ENCODE peak calls at places on chromosomes 1 and 21, in five cellular contexts. One of them, this sample, is unnamed.

GRCh38 chr1:8472668-8473067 is 154.8 kb downstream of the SLC45A1 start:
- DNase-seq in left ventricle myocardium inferior: no peak
- DNase-seq in right atrium auricular region: no peak
- DNase-seq in pancreas: no peak
- DNase-seq in body of pancreas: no peak
- DNase-seq in this sample: no peak

GRCh38 chr21:25313891-25314646 is 293.2 kb downstream of the MRPL39 start:
- DNase-seq in body of pancreas: no peak
- DNase-seq in left ventricle myocardium inferior: no peak
- DNase-seq in right atrium auricular region: no peak
- DNase-seq in pancreas: no peak
- DNase-seq in this sample: no peak

GRCh38 chr1:198649598-198650338 is 10.9 kb downstream of the PTPRC start:
- DNase-seq in pancreas: no peak
- DNase-seq in left ventricle myocardium inferior: no peak
- DNase-seq in body of pancreas: no peak
- DNase-seq in right atrium auricular region: no peak
- DNase-seq in this sample: no peak

GRCh38 chr1:98839840-98840239 is 164.8 kb downstream of the PLPPR5 start:
- DNase-seq in pancreas: no peak
- DNase-seq in body of pancreas: no peak
- DNase-seq in left ventricle myocardium inferior: no peak
- DNase-seq in right atrium auricular region: no peak
- DNase-seq in this sample: no peak

GRCh38 chr21:26941436-26941835 is 25.5 kb downstream of the ADAMTS5 start:
- DNase-seq in left ventricle myocardium inferior: no peak
- DNase-seq in pancreas: no peak
- DNase-seq in body of pancreas: no peak
- DNase-seq in right atrium auricular region: no peak
- DNase-seq in this sample: no peak

GRCh38 chr1:91572044-91572443 is 71.4 kb downstream of the CDC7 start:
- DNase-seq in left ventricle myocardium inferior: no peak
- DNase-seq in body of pancreas: no peak
- DNase-seq in pancreas: no peak
- DNase-seq in right atrium auricular region: no peak
- DNase-seq in this sample: no peak

GRCh38 chr1:143698016-143698415 is 273.8 kb downstream of the FAM72C start:
- DNase-seq in pancreas: peak; percentile 54
- DNase-seq in body of pancreas: peak; percentile 48
- DNase-seq in left ventricle myocardium inferior: no peak
- DNase-seq in right atrium auricular region: no peak
- DNase-seq in this sample: no peak

GRCh38 chr1:155078496-155079209 is at the start of gene EFNA3:
- DNase-seq in right atrium auricular region: no peak
- DNase-seq in body of pancreas: peak; percentile 66
- DNase-seq in pancreas: peak; percentile 85
- DNase-seq in left ventricle myocardium inferior: peak; percentile 77
- DNase-seq in this sample: peak; percentile 87

GRCh38 chr1:3695326-3696217 is 43.3 kb downstream of the TP73 start:
- DNase-seq in left ventricle myocardium inferior: peak; percentile 36
- DNase-seq in body of pancreas: peak; percentile 63
- DNase-seq in pancreas: peak; percentile 85
- DNase-seq in right atrium auricular region: no peak
- DNase-seq in this sample: no peak

GRCh38 chr1:113283914-113284313 is 106.4 kb upstream of the MAGI3 start:
- DNase-seq in left ventricle myocardium inferior: no peak
- DNase-seq in body of pancreas: no peak
- DNase-seq in right atrium auricular region: no peak
- DNase-seq in pancreas: no peak
- DNase-seq in this sample: no peak

GRCh38 chr1:14887044-14887443 is 266.5 kb upstream of the TMEM51 start:
- DNase-seq in pancreas: no peak
- DNase-seq in body of pancreas: no peak
- DNase-seq in left ventricle myocardium inferior: no peak
- DNase-seq in right atrium auricular region: no peak
- DNase-seq in this sample: no peak

GRCh38 chr1:40897499-40897898 is 35.3 kb upstream of the CITED4 start:
- DNase-seq in left ventricle myocardium inferior: no peak
- DNase-seq in body of pancreas: no peak
- DNase-seq in right atrium auricular region: no peak
- DNase-seq in pancreas: no peak
- DNase-seq in this sample: no peak
- TF ChIP-seq CTCF in left ventricle myocardium inferior: no peak
- TF ChIP-seq CTCF in body of pancreas: no peak
- TF ChIP-seq CTCF in right atrium auricular region: no peak
- TF ChIP-seq CTCF in pancreas: no peak
- TF ChIP-seq CTCF in this sample: no peak

GRCh38 chr1:2494323-2494693 is 18.2 kb downstream of the PLCH2 start:
- DNase-seq in right atrium auricular region: no peak
- DNase-seq in left ventricle myocardium inferior: no peak
- DNase-seq in pancreas: no peak
- DNase-seq in body of pancreas: no peak
- DNase-seq in this sample: no peak

GRCh38 chr1:2493691-2494322 is 17.7 kb downstream of the PLCH2 start:
- DNase-seq in right atrium auricular region: no peak
- DNase-seq in pancreas: no peak
- DNase-seq in body of pancreas: no peak
- DNase-seq in left ventricle myocardium inferior: no peak
- DNase-seq in this sample: no peak

GRCh38 chr1:2495026-2495425 is 18.9 kb downstream of the PLCH2 start:
- DNase-seq in pancreas: no peak
- DNase-seq in right atrium auricular region: no peak
- DNase-seq in left ventricle myocardium inferior: no peak
- DNase-seq in body of pancreas: no peak
- DNase-seq in this sample: no peak

GRCh38 chr1:2492091-2492490 is 16.0 kb downstream of the PLCH2 start:
- DNase-seq in left ventricle myocardium inferior: no peak
- DNase-seq in pancreas: no peak
- DNase-seq in body of pancreas: no peak
- DNase-seq in right atrium auricular region: no peak
- DNase-seq in this sample: no peak

DNA sequence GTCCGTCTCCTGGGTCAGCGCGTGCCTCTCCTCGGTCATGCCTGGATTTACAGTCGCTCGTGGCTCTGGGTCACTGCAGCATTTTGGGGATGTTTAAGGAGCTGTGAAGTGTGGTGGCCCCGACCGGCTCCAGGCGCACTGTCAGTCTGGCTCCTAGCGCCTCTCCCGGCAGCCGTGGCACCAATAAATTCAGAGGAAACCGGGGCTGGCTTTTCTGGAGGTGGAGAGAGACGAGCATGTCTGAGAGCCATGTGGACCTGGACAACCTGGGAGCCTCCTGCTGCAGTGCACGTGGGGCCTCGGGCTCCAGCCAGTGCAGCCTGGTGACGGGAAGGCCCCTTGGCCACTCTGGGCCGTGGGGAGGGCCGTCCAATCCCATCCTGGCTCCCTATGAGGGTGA is 17.1 kb downstream of the PLCH2 start:
- DNase-seq in left ventricle myocardium inferior: no peak
- DNase-seq in pancreas: no peak
- DNase-seq in right atrium auricular region: no peak
- DNase-seq in body of pancreas: no peak
- DNase-seq in this sample: no peak
- H3K4me1 ChIP-seq in left ventricle myocardium inferior: no peaks in the 10 kb centered on the region
- H3K4me1 ChIP-seq in pancreas: no peaks in the 10 kb centered on the region
- H3K4me1 ChIP-seq in right atrium auricular region: no peaks in the 10 kb centered on the region
- H3K4me1 ChIP-seq in body of pancreas: no peaks in the 10 kb centered on the region
- H3K4me1 ChIP-seq in this sample: peaks cover 3% of the 10 kb centered on the region

GRCh38 chr1:96524100-96524499 is 197.5 kb upstream of the PTBP2 start:
- DNase-seq in pancreas: no peak
- DNase-seq in body of pancreas: no peak
- DNase-seq in left ventricle myocardium inferior: no peak
- DNase-seq in right atrium auricular region: no peak
- DNase-seq in this sample: no peak
- TF ChIP-seq CTCF in pancreas: no peak
- TF ChIP-seq CTCF in body of pancreas: no peak
- TF ChIP-seq CTCF in left ventricle myocardium inferior: no peak
- TF ChIP-seq CTCF in right atrium auricular region: peak; percentile 23
- TF ChIP-seq CTCF in this sample: no peak

DNA sequence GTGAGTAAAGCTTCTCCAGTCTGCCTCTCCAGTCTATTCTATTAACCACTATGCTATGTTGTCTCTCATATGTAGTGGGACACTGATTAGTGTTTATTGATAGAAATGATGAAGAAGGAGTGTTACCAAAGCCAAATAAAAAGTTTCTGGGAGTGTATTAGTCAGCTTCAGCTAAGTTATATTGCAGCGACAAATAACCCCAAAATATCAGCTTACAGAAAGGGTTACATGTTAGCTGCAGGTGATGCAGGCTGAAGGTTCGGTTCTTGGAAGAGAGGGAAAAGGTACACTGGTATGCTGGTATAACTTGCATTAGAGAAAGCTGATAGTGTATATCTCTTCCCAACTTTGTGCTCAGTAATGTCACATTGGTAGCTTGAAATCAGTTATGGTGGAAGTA is 10.6 kb upstream of the AK2 start:
- DNase-seq in right atrium auricular region: no peak
- DNase-seq in body of pancreas: no peak
- DNase-seq in left ventricle myocardium inferior: no peak
- DNase-seq in pancreas: no peak
- DNase-seq in this sample: no peak
- H3K4me1 ChIP-seq in right atrium auricular region: no peaks in the 10 kb centered on the region
- H3K4me1 ChIP-seq in body of pancreas: no peaks in the 10 kb centered on the region
- H3K4me1 ChIP-seq in left ventricle myocardium inferior: peaks cover 10% of the 10 kb centered on the region
- H3K4me1 ChIP-seq in pancreas: no peaks in the 10 kb centered on the region
- H3K4me1 ChIP-seq in this sample: peaks cover 10% of the 10 kb centered on the region